ENCODE peak calls at places on chromosomes 7 and 10, in seven cellular contexts. C is upper lobe of right lung, F is GM12892, K is B cell, Y is H54, T is K562, P is left cardiac atrium. V is an unnamed sample.

GRCh38 chr7:35424869-35425495 is 171.1 kb upstream of the TBX20 start:
- DNase-seq in Y (peak), T (peak), C (peak), P (peak), F (peak), K (peak), V (peak)

GRCh38 chr10:122044045-122044661 is 55.2 kb downstream of the TACC2 start:
- DNase-seq in T (no peak), K (no peak), F (no peak), Y (no peak), P (no peak), C (no peak), V (no peak)

GRCh38 chr7:102983602-102984001 is 70.8 kb downstream of the LRRC17 start:
- DNase-seq in T (peak), P (no peak), C (no peak), F (no peak), Y (no peak), K (no peak), V (peak)

GRCh38 chr7:130695840-130696239 is 9.5 kb upstream of the TSGA13 start:
- DNase-seq in F (no peak), K (no peak), P (no peak), T (peak), C (no peak), Y (peak), V (peak)

GRCh38 chr7:45575501-45576248 is 1.5 kb downstream of the ADCY1 start:
- DNase-seq in F (no peak), K (no peak), Y (no peak), C (no peak), P (no peak), T (no peak), V (no peak)

GRCh38 chr10:45235823-45236222 is 79.6 kb downstream of the OR13A1 start:
- DNase-seq in Y (no peak), P (no peak), K (no peak), F (no peak), T (no peak), C (no peak), V (peak)

GRCh38 chr7:36827914-36828313 is 103.6 kb upstream of the AOAH start:
- DNase-seq in T (no peak), F (no peak), K (no peak), P (no peak), Y (no peak), C (no peak), V (no peak)

GRCh38 chr7:149821191-149822148 is 16.7 kb upstream of the ZNF862 start:
- DNase-seq in C (peak), T (no peak), Y (no peak), P (peak), K (no peak), F (no peak), V (no peak)

GRCh38 chr7:70355591-70356323 is 757.5 kb downstream of the AUTS2 start:
- DNase-seq in Y (no peak), C (no peak), K (no peak), T (no peak), P (no peak), F (no peak), V (no peak)

GRCh38 chr7:65251851-65252620 is 121.6 kb upstream of the ZNF92 start:
- DNase-seq in T (peak), F (no peak), K (no peak), P (peak), Y (peak), C (peak), V (peak)

GRCh38 chr7:137539111-137539715 is 195.7 kb upstream of the PTN start:
- DNase-seq in P (no peak), F (no peak), K (no peak), T (no peak), C (no peak), Y (peak), V (no peak)

GRCh38 chr7:95840953-95841950 is 68.9 kb downstream of the DYNC1I1 start:
- DNase-seq in P (no peak), C (no peak), Y (no peak), F (peak), K (no peak), T (peak), V (no peak)

GRCh38 chr10:117418121-117418520 is 42.9 kb upstream of the PDZD8 start:
- DNase-seq in K (no peak), Y (no peak), P (no peak), F (no peak), T (no peak), C (no peak), V (no peak)

GRCh38 chr7:69962077-69962855 is 364.0 kb downstream of the AUTS2 start:
- DNase-seq in Y (no peak), P (no peak), K (no peak), F (no peak), T (no peak), C (peak), V (no peak)

GRCh38 chr7:130951303-130951975 is 217.4 kb upstream of the KLF14 start:
- DNase-seq in P (no peak), Y (no peak), C (no peak), T (no peak), K (no peak), F (no peak), V (no peak)

GRCh38 chr7:151632750-151633515 is 113.2 kb upstream of the RHEB start:
- DNase-seq in T (peak), F (peak), K (peak), Y (no peak), P (peak), C (peak), V (no peak)

GRCh38 chr7:102978280-102978679 is 65.5 kb downstream of the LRRC17 start:
- DNase-seq in Y (no peak), T (peak), P (peak), K (no peak), C (no peak), F (no peak), V (no peak)

GRCh38 chr10:15344256-15344875 is 26.7 kb downstream of the FAM171A1 start:
- DNase-seq in P (no peak), C (no peak), F (no peak), Y (no peak), T (no peak), K (no peak), V (no peak)

GRCh38 chr7:131010714-131011436 is 276.9 kb upstream of the KLF14 start:
- DNase-seq in K (no peak), P (no peak), Y (no peak), C (no peak), F (no peak), T (no peak), V (no peak)

GRCh38 chr10:75089634-75090033 is 21.8 kb upstream of the SAMD8 start:
- DNase-seq in T (no peak), C (no peak), F (no peak), K (no peak), Y (no peak), P (no peak), V (no peak)

GRCh38 chr10:121195524-121195910 is 344.4 kb downstream of the WDR11 start:
- DNase-seq in Y (no peak), F (no peak), C (no peak), P (no peak), K (no peak), T (no peak), V (no peak)

GRCh38 chr7:4807708-4808420 is 32.4 kb downstream of the AP5Z1 start:
- DNase-seq in P (no peak), F (no peak), Y (no peak), T (no peak), C (no peak), K (no peak), V (no peak)

GRCh38 chr10:76488602-76489001 is 1057.2 kb downstream of the LRMDA start:
- DNase-seq in F (no peak), T (no peak), Y (no peak), P (no peak), K (no peak), C (no peak), V (no peak)

GRCh38 chr10:24432478-24433416 is 223.8 kb downstream of the KIAA1217 start:
- DNase-seq in F (no peak), T (no peak), K (no peak), C (no peak), Y (no peak), P (no peak), V (no peak)

GRCh38 chr10:131844546-131845084 is 56.2 kb upstream of the PPP2R2D start:
- DNase-seq in F (no peak), P (no peak), Y (no peak), T (no peak), K (no peak), C (peak), V (no peak)

GRCh38 chr7:148572067-148572522 is 18.5 kb upstream of the C7orf33 start:
- DNase-seq in F (no peak), K (no peak), Y (no peak), P (no peak), T (peak), C (no peak), V (no peak)

V was measured in COLO829.